ENCODE peak calls at places on chromosomes 7 and 10, in five cellular contexts. One of them, this sample, is unnamed.

GRCh38 chr10:113511419-113511818 is 41.4 kb upstream of the HABP2 start:
- DNase-seq in HCT116: no peak
- DNase-seq in prostate gland: no peak
- DNase-seq in H1: no peak
- DNase-seq in breast epithelium: no peak
- DNase-seq in this sample: no peak

GRCh38 chr7:50221028-50221427 is 83.5 kb upstream of the IKZF1 start:
- DNase-seq in prostate gland: no peak
- DNase-seq in breast epithelium: no peak
- DNase-seq in HCT116: no peak
- DNase-seq in H1: no peak
- DNase-seq in this sample: no peak

GRCh38 chr7:11177793-11178192 is 204.1 kb downstream of the PHF14 start:
- DNase-seq in breast epithelium: no peak
- DNase-seq in H1: no peak
- DNase-seq in prostate gland: no peak
- DNase-seq in HCT116: no peak
- DNase-seq in this sample: no peak

GRCh38 chr7:139993592-139993991 is 69.2 kb downstream of the PARP12 start:
- DNase-seq in prostate gland: no peak
- DNase-seq in HCT116: no peak
- DNase-seq in breast epithelium: no peak
- DNase-seq in H1: no peak
- DNase-seq in this sample: no peak

GRCh38 chr10:108582387-108582786 is 1340.9 kb downstream of the XPNPEP1 start:
- DNase-seq in HCT116: no peak
- DNase-seq in H1: no peak
- DNase-seq in prostate gland: no peak
- DNase-seq in breast epithelium: no peak
- DNase-seq in this sample: no peak

GRCh38 chr7:78130443-78131200 is 332.0 kb downstream of the PHTF2 start:
- DNase-seq in prostate gland: no peak
- DNase-seq in breast epithelium: no peak
- DNase-seq in H1: no peak
- DNase-seq in HCT116: no peak
- DNase-seq in this sample: no peak

GRCh38 chr7:131173148-131173890 is 154.4 kb upstream of the MKLN1 start:
- DNase-seq in breast epithelium: no peak
- DNase-seq in HCT116: peak
- DNase-seq in prostate gland: no peak
- DNase-seq in H1: no peak
- DNase-seq in this sample: no peak

GRCh38 chr7:18345641-18346234 is 149.8 kb upstream of the HDAC9 start:
- DNase-seq in HCT116: peak
- DNase-seq in breast epithelium: no peak
- DNase-seq in prostate gland: peak
- DNase-seq in H1: peak
- DNase-seq in this sample: no peak

GRCh38 chr7:94423865-94424264 is 29.2 kb downstream of the COL1A2 start:
- DNase-seq in prostate gland: no peak
- DNase-seq in H1: no peak
- DNase-seq in HCT116: no peak
- DNase-seq in breast epithelium: no peak
- DNase-seq in this sample: no peak

GRCh38 chr7:129993275-129993674 is 40.5 kb upstream of the UBE2H start:
- DNase-seq in HCT116: no peak
- DNase-seq in prostate gland: no peak
- DNase-seq in H1: no peak
- DNase-seq in breast epithelium: peak
- DNase-seq in this sample: no peak

GRCh38 chr10:8325417-8325980 is 271.0 kb downstream of the GATA3 start:
- DNase-seq in breast epithelium: no peak
- DNase-seq in prostate gland: no peak
- DNase-seq in H1: no peak
- DNase-seq in HCT116: no peak
- DNase-seq in this sample: no peak

GRCh38 chr10:71771821-71772617 is 1.3 kb downstream of the VSIR start:
- DNase-seq in breast epithelium: no peak
- DNase-seq in prostate gland: peak
- DNase-seq in HCT116: peak
- DNase-seq in H1: no peak
- DNase-seq in this sample: no peak

GRCh38 chr7:158811461-158811860 is 17.8 kb downstream of the ESYT2 start:
- DNase-seq in HCT116: no peak
- DNase-seq in breast epithelium: no peak
- DNase-seq in prostate gland: no peak
- DNase-seq in H1: no peak
- DNase-seq in this sample: no peak

GRCh38 chr7:140591178-140591902 is 49.3 kb downstream of the DENND2A start:
- DNase-seq in HCT116: no peak
- DNase-seq in H1: no peak
- DNase-seq in prostate gland: no peak
- DNase-seq in breast epithelium: no peak
- DNase-seq in this sample: no peak

GRCh38 chr10:81570878-81571794 is 303.9 kb upstream of the NRG3 start:
- DNase-seq in breast epithelium: no peak
- DNase-seq in HCT116: no peak
- DNase-seq in H1: no peak
- DNase-seq in prostate gland: no peak
- DNase-seq in this sample: peak

GRCh38 chr10:42973411-42973810 is 103.5 kb upstream of the RET start:
- DNase-seq in H1: no peak
- DNase-seq in prostate gland: no peak
- DNase-seq in HCT116: no peak
- DNase-seq in breast epithelium: no peak
- DNase-seq in this sample: no peak

GRCh38 chr10:35208536-35208935 is 81.9 kb downstream of the CREM start:
- DNase-seq in HCT116: no peak
- DNase-seq in prostate gland: no peak
- DNase-seq in breast epithelium: no peak
- DNase-seq in H1: no peak
- DNase-seq in this sample: no peak

GRCh38 chr7:50731703-50732582 is 50.8 kb downstream of the GRB10 start:
- DNase-seq in prostate gland: no peak
- DNase-seq in HCT116: no peak
- DNase-seq in breast epithelium: no peak
- DNase-seq in H1: no peak
- DNase-seq in this sample: peak

GRCh38 chr10:114987995-114988394 is 50.0 kb downstream of the TRUB1 start:
- DNase-seq in H1: no peak
- DNase-seq in prostate gland: no peak
- DNase-seq in breast epithelium: no peak
- DNase-seq in HCT116: no peak
- DNase-seq in this sample: no peak

GRCh38 chr7:127782550-127783266 is 130.7 kb downstream of the SND1 start:
- DNase-seq in HCT116: no peak
- DNase-seq in prostate gland: no peak
- DNase-seq in breast epithelium: no peak
- DNase-seq in H1: no peak
- DNase-seq in this sample: no peak

GRCh38 chr10:62025134-62025794 is 123.8 kb downstream of the ARID5B start:
- DNase-seq in breast epithelium: no peak
- DNase-seq in H1: no peak
- DNase-seq in HCT116: no peak
- DNase-seq in prostate gland: no peak
- DNase-seq in this sample: no peak

GRCh38 chr7:116271161-116271979 is 61.0 kb downstream of the TES start:
- DNase-seq in prostate gland: no peak
- DNase-seq in H1: no peak
- DNase-seq in breast epithelium: no peak
- DNase-seq in HCT116: no peak
- DNase-seq in this sample: no peak

GRCh38 chr10:76883596-76883995 is 754.0 kb downstream of the KCNMA1 start:
- DNase-seq in HCT116: no peak
- DNase-seq in breast epithelium: no peak
- DNase-seq in H1: no peak
- DNase-seq in prostate gland: no peak
- DNase-seq in this sample: no peak

GRCh38 chr10:103544657-103545310 is 51.3 kb downstream of the NEURL1 start:
- DNase-seq in breast epithelium: no peak
- DNase-seq in H1: no peak
- DNase-seq in prostate gland: no peak
- DNase-seq in HCT116: no peak
- DNase-seq in this sample: peak

GRCh38 chr7:44824894-44825526 is 22.9 kb downstream of the H2AZ2 start:
- DNase-seq in HCT116: no peak
- DNase-seq in prostate gland: no peak
- DNase-seq in breast epithelium: no peak
- DNase-seq in H1: no peak
- DNase-seq in this sample: peak

GRCh38 chr10:133011883-133012282 is 69.5 kb upstream of the CFAP46 start:
- DNase-seq in breast epithelium: no peak
- DNase-seq in H1: no peak
- DNase-seq in prostate gland: no peak
- DNase-seq in HCT116: no peak
- DNase-seq in this sample: no peak

GRCh38 chr10:93165367-93165766 is 91.7 kb downstream of the CYP26A1 start:
- DNase-seq in breast epithelium: no peak
- DNase-seq in HCT116: no peak
- DNase-seq in prostate gland: no peak
- DNase-seq in H1: no peak
- DNase-seq in this sample: no peak

GRCh38 chr7:50534690-50535290 is 30.4 kb downstream of the DDC start:
- DNase-seq in prostate gland: no peak
- DNase-seq in HCT116: peak
- DNase-seq in breast epithelium: no peak
- DNase-seq in H1: no peak
- DNase-seq in this sample: peak

GRCh38 chr10:103479135-103479534 is at the start of gene CALHM3:
- DNase-seq in HCT116: peak
- DNase-seq in H1: no peak
- DNase-seq in breast epithelium: no peak
- DNase-seq in prostate gland: no peak
- DNase-seq in this sample: no peak

GRCh38 chr7:81812514-81813472 is 42.9 kb upstream of the HGF start:
- DNase-seq in breast epithelium: no peak
- DNase-seq in prostate gland: no peak
- DNase-seq in HCT116: peak
- DNase-seq in H1: no peak
- DNase-seq in this sample: no peak

GRCh38 chr7:139340037-139340807 is 915 bp upstream of the FMC1 start:
- DNase-seq in H1: peak
- DNase-seq in HCT116: peak
- DNase-seq in prostate gland: peak
- DNase-seq in breast epithelium: peak
- DNase-seq in this sample: peak

GRCh38 chr10:100130786-100131185 is 49.1 kb upstream of the CPN1 start:
- DNase-seq in prostate gland: no peak
- DNase-seq in HCT116: no peak
- DNase-seq in H1: no peak
- DNase-seq in breast epithelium: no peak
- DNase-seq in this sample: no peak

GRCh38 chr7:23016345-23017253 is 2.7 kb upstream of the HYCC1 start:
- DNase-seq in breast epithelium: no peak
- DNase-seq in H1: no peak
- DNase-seq in prostate gland: no peak
- DNase-seq in HCT116: no peak
- DNase-seq in this sample: no peak

GRCh38 chr10:130109796-130110235 is 814 bp downstream of the C10orf143 start:
- DNase-seq in breast epithelium: peak
- DNase-seq in prostate gland: peak
- DNase-seq in H1: peak
- DNase-seq in HCT116: peak
- DNase-seq in this sample: no peak

GRCh38 chr10:3173173-3173878 is 744 bp upstream of the PITRM1 start:
- DNase-seq in HCT116: peak
- DNase-seq in H1: peak
- DNase-seq in breast epithelium: peak
- DNase-seq in prostate gland: no peak
- DNase-seq in this sample: peak

GRCh38 chr10:51937736-51938135 is 238.3 kb upstream of the CSTF2T start:
- DNase-seq in breast epithelium: no peak
- DNase-seq in HCT116: no peak
- DNase-seq in prostate gland: no peak
- DNase-seq in H1: no peak
- DNase-seq in this sample: no peak

GRCh38 chr7:6148724-6149360 is 117.7 kb downstream of the ANKRD61 start:
- DNase-seq in breast epithelium: peak
- DNase-seq in H1: no peak
- DNase-seq in HCT116: no peak
- DNase-seq in prostate gland: no peak
- DNase-seq in this sample: no peak

GRCh38 chr10:131812012-131812403 is 88.8 kb upstream of the PPP2R2D start:
- DNase-seq in prostate gland: no peak
- DNase-seq in breast epithelium: no peak
- DNase-seq in H1: no peak
- DNase-seq in HCT116: no peak
- DNase-seq in this sample: no peak

GRCh38 chr7:121420976-121421375 is 24.9 kb upstream of the FAM3C start:
- DNase-seq in HCT116: no peak
- DNase-seq in breast epithelium: no peak
- DNase-seq in H1: no peak
- DNase-seq in prostate gland: no peak
- DNase-seq in this sample: no peak

GRCh38 chr10:128835361-128835760 is 631.7 kb upstream of the MGMT start:
- DNase-seq in H1: no peak
- DNase-seq in breast epithelium: no peak
- DNase-seq in HCT116: no peak
- DNase-seq in prostate gland: no peak
- DNase-seq in this sample: no peak
- TF ChIP-seq POLR2A in H1: no peak
- TF ChIP-seq POLR2A in breast epithelium: no peak
- TF ChIP-seq POLR2A in HCT116: no peak
- TF ChIP-seq POLR2A in prostate gland: no peak
- TF ChIP-seq POLR2A in this sample: no peak

DNA sequence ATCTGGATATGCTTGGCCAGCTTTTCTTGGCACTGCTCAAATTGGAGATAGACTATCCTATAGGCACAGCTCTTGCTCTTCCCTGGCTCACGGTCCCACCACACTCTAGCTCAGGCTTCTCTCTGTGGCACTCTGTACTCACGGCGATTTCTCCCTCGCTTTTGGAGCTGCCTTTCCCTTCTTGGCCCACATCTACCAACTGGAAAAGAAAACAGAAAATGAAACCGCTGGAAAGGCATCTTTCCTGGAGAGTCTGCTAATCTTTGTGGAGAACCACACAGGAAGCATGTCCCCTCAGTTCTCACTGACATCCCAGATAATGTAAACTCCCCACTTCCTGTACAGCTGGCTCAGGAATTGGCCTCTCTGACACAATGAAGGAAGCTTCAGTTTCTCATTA is 210.0 kb downstream of the JCAD start:
- DNase-seq in HCT116: no peak
- DNase-seq in breast epithelium: no peak
- DNase-seq in H1: no peak
- DNase-seq in prostate gland: no peak
- DNase-seq in this sample: no peak
- TF ChIP-seq POLR2AphosphoS5 in HCT116: no peak
- TF ChIP-seq POLR2AphosphoS5 in breast epithelium: no peak
- TF ChIP-seq POLR2AphosphoS5 in H1: no peak
- TF ChIP-seq POLR2AphosphoS5 in prostate gland: no peak
- TF ChIP-seq POLR2AphosphoS5 in this sample: no peak

GRCh38 chr7:35753761-35754603 is 46.9 kb upstream of the SEPTIN7 start:
- DNase-seq in breast epithelium: no peak
- DNase-seq in HCT116: no peak
- DNase-seq in prostate gland: no peak
- DNase-seq in H1: no peak
- DNase-seq in this sample: no peak
- H3K4me3 ChIP-seq in breast epithelium: no peak
- H3K4me3 ChIP-seq in HCT116: no peak
- H3K4me3 ChIP-seq in prostate gland: no peak
- H3K4me3 ChIP-seq in H1: no peak
- H3K4me3 ChIP-seq in this sample: no peak

GRCh38 chr10:45420453-45421192 is 46.6 kb downstream of the ALOX5 start:
- DNase-seq in H1: no peak
- DNase-seq in breast epithelium: peak
- DNase-seq in HCT116: no peak
- DNase-seq in prostate gland: peak
- DNase-seq in this sample: peak
- TF ChIP-seq POLR2A in H1: no peak
- TF ChIP-seq POLR2A in breast epithelium: no peak
- TF ChIP-seq POLR2A in HCT116: no peak
- TF ChIP-seq POLR2A in prostate gland: no peak
- TF ChIP-seq POLR2A in this sample: no peak